ENCODE peak calls at places on chromosomes 11 and 22, in nine cellular contexts. M is right cardiac atrium, N is A549, R is cardiac muscle cell, Z is body of pancreas, Q is psoas muscle, V is cardiac fibroblast, G is brain microvascular endothelial cell, D is K562. L is an unnamed sample.

GRCh38 chr11:13354335-13354734 is 76.7 kb downstream of the BMAL1 start:
- DNase-seq in M (no peak), N (peak), R (peak), Z (no peak), Q (no peak), V (peak), G (no peak), D (peak), L (no peak)

GRCh38 chr11:58731819-58732218 is at the start of gene GLYAT:
- DNase-seq in M (no peak), N (no peak), R (no peak), Z (no peak), Q (no peak), V (no peak), G (no peak), D (no peak), L (no peak)

GRCh38 chr11:65116370-65117205 is 913 bp downstream of the ZNHIT2 start:
- DNase-seq in M (peak), N (peak), R (peak), Z (peak), Q (no peak), V (peak), G (no peak), D (no peak), L (no peak)

GRCh38 chr11:130413383-130414106 is 14.9 kb downstream of the ADAMTS8 start:
- DNase-seq in M (no peak), N (peak), R (no peak), Z (no peak), Q (peak), V (peak), G (peak), D (no peak), L (no peak)

GRCh38 chr11:1538153-1538552 is 33.9 kb downstream of the DUSP8 start:
- DNase-seq in M (no peak), N (no peak), R (no peak), Z (no peak), Q (no peak), V (no peak), G (no peak), D (no peak), L (no peak)

GRCh38 chr22:30212363-30212995 is 34.1 kb downstream of the LIF start:
- DNase-seq in M (peak), N (peak), R (no peak), Z (peak), Q (peak), V (peak), G (peak), D (peak), L (no peak)

GRCh38 chr22:39315389-39315788 is 4.0 kb downstream of the RPL3 start:
- DNase-seq in M (peak), N (no peak), R (no peak), Z (no peak), Q (no peak), V (peak), G (no peak), D (no peak), L (no peak)

GRCh38 chr11:47233989-47234668 is 14.5 kb downstream of the ACP2 start:
- DNase-seq in M (peak), N (peak), R (no peak), Z (peak), Q (peak), V (peak), G (peak), D (peak), L (no peak)

GRCh38 chr11:47617417-47617809 is 23.2 kb upstream of the C1QTNF4 start:
- DNase-seq in M (no peak), N (no peak), R (no peak), Z (no peak), Q (no peak), V (peak), G (peak), D (no peak), L (no peak)

GRCh38 chr22:31080848-31081649 is at the start of gene SMTN:
- DNase-seq in M (peak), N (peak), R (peak), Z (peak), Q (peak), V (peak), G (peak), D (peak), L (no peak)

GRCh38 chr22:50507421-50507990 is at the start of gene LMF2:
- DNase-seq in M (peak), N (no peak), R (peak), Z (peak), Q (peak), V (no peak), G (peak), D (no peak), L (no peak)

GRCh38 chr11:73468590-73469161 is 92.5 kb downstream of the RELT start:
- DNase-seq in M (no peak), N (no peak), R (no peak), Z (no peak), Q (no peak), V (no peak), G (no peak), D (no peak), L (no peak)

GRCh38 chr11:30406978-30407762 is 84.3 kb downstream of the ARL14EP start:
- DNase-seq in M (peak), N (no peak), R (no peak), Z (no peak), Q (no peak), V (no peak), G (no peak), D (no peak), L (no peak)

GRCh38 chr11:126163779-126164178 is 47.7 kb downstream of the RPUSD4 start:
- DNase-seq in M (no peak), N (no peak), R (no peak), Z (no peak), Q (no peak), V (no peak), G (no peak), D (no peak), L (no peak)

GRCh38 chr11:73838443-73839122 is 38.1 kb downstream of the COA4 start:
- DNase-seq in M (no peak), N (no peak), R (peak), Z (no peak), Q (no peak), V (peak), G (peak), D (no peak), L (no peak)

GRCh38 chr11:4071828-4072421 is 22.7 kb upstream of the RRM1 start:
- DNase-seq in M (no peak), N (no peak), R (peak), Z (no peak), Q (no peak), V (no peak), G (no peak), D (no peak), L (no peak)

GRCh38 chr11:45045692-45046471 is 95.2 kb upstream of the TP53I11 start:
- DNase-seq in M (peak), N (peak), R (no peak), Z (peak), Q (peak), V (peak), G (peak), D (no peak), L (no peak)

GRCh38 chr11:106088896-106089295 is 11.4 kb downstream of the AASDHPPT start:
- DNase-seq in M (no peak), N (no peak), R (no peak), Z (no peak), Q (no peak), V (peak), G (peak), D (no peak), L (no peak)

GRCh38 chr11:30016588-30017363 is at the start of gene KCNA4:
- DNase-seq in M (peak), N (peak), R (peak), Z (peak), Q (no peak), V (peak), G (no peak), D (peak), L (no peak)

GRCh38 chr11:59216654-59217640 is 4.2 kb upstream of the MPEG1 start:
- DNase-seq in M (peak), N (no peak), R (no peak), Z (peak), Q (no peak), V (peak), G (no peak), D (no peak), L (no peak)

GRCh38 chr11:25838918-25839611 is 492.9 kb upstream of the ANO3 start:
- DNase-seq in M (no peak), N (no peak), R (no peak), Z (no peak), Q (no peak), V (no peak), G (no peak), D (no peak), L (no peak)

GRCh38 chr11:80320226-80320625 is 879.4 kb upstream of the TENM4 start:
- DNase-seq in M (no peak), N (no peak), R (no peak), Z (no peak), Q (no peak), V (no peak), G (no peak), D (no peak), L (no peak)

GRCh38 chr11:71432761-71433647 is 15.2 kb downstream of the DHCR7 start:
- DNase-seq in M (peak), N (no peak), R (no peak), Z (no peak), Q (no peak), V (no peak), G (no peak), D (no peak), L (no peak)

GRCh38 chr11:56122073-56122472 is at the start of gene OR8H3:
- DNase-seq in M (no peak), N (no peak), R (no peak), Z (no peak), Q (no peak), V (no peak), G (no peak), D (no peak), L (no peak)

GRCh38 chr11:9203715-9204311 is 61.3 kb downstream of the DENND5A start:
- DNase-seq in M (no peak), N (peak), R (peak), Z (no peak), Q (no peak), V (no peak), G (no peak), D (no peak), L (no peak)

GRCh38 chr11:127017482-127017881 is 16.9 kb upstream of the KIRREL3 start:
- DNase-seq in M (no peak), N (peak), R (peak), Z (no peak), Q (no peak), V (peak), G (peak), D (peak), L (no peak)

GRCh38 chr11:3198815-3199214 is 19.8 kb downstream of the MRGPRG start:
- DNase-seq in M (no peak), N (no peak), R (no peak), Z (no peak), Q (peak), V (no peak), G (no peak), D (no peak), L (no peak)

GRCh38 chr22:35589071-35589735 is 27.9 kb downstream of the MB start:
- DNase-seq in M (no peak), N (peak), R (no peak), Z (no peak), Q (peak), V (peak), G (peak), D (peak), L (no peak)

GRCh38 chr11:14638561-14638960 is 5.0 kb upstream of the PDE3B start:
- DNase-seq in M (peak), N (no peak), R (no peak), Z (peak), Q (no peak), V (peak), G (no peak), D (no peak), L (no peak)

GRCh38 chr11:67178878-67179277 is 59.8 kb downstream of the KDM2A start:
- DNase-seq in M (no peak), N (no peak), R (no peak), Z (no peak), Q (no peak), V (no peak), G (no peak), D (no peak), L (no peak)

GRCh38 chr11:18100926-18101656 is 4.8 kb downstream of the SAAL1 start:
- DNase-seq in M (no peak), N (peak), R (no peak), Z (no peak), Q (no peak), V (no peak), G (no peak), D (no peak), L (no peak)

GRCh38 chr11:43341159-43341558 is 17.6 kb upstream of the TTC17 start:
- DNase-seq in M (no peak), N (no peak), R (no peak), Z (no peak), Q (no peak), V (no peak), G (no peak), D (no peak), L (no peak)
- H3K4me3 ChIP-seq in M (no peak), N (no peak), R (no peak), Z (no peak), Q (no peak), V (no peak), G (no peak), D (no peak), L (no peak)

DNA sequence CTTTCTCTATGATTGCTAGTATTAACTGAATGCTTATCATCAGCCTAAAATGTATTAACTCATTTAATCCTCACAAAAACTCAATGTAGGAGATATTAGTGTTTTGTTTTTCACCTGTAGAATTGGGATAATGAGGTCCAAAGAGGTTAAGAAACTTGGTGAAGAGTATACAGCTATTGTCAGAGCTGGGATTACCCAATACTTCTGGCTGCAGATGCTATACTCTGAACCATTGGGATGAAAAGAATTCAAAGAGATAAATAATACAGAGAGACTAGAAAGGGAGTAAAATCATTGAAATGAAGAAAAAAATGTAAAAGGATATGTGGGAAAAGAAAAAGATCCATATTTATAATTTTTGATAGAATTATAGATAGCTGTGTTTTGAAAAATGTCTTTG is 137.1 kb downstream of the TRPC6 start:
- DNase-seq in M (no peak), N (no peak), R (no peak), Z (no peak), Q (no peak), V (peak), G (no peak), D (no peak), L (no peak)
- H3K4me3 ChIP-seq in M (no peak), N (no peak), R (no peak), Z (no peak), Q (no peak), V (no peak), G (no peak), D (no peak), L (no peak)

GRCh38 chr11:92965196-92965595 is 4.3 kb upstream of the MTNR1B start:
- DNase-seq in M (no peak), N (no peak), R (no peak), Z (no peak), Q (no peak), V (no peak), G (no peak), D (no peak), L (no peak)

GRCh38 chr11:92967178-92967577 is 2.3 kb upstream of the MTNR1B start:
- DNase-seq in M (no peak), N (no peak), R (no peak), Z (no peak), Q (no peak), V (no peak), G (no peak), D (no peak), L (no peak)

GRCh38 chr11:92969634-92970347 is at the start of gene MTNR1B:
- DNase-seq in M (no peak), N (no peak), R (peak), Z (peak), Q (no peak), V (no peak), G (no peak), D (no peak), L (no peak)

GRCh38 chr11:92972248-92972647 is 2.8 kb downstream of the MTNR1B start:
- DNase-seq in M (no peak), N (no peak), R (no peak), Z (no peak), Q (no peak), V (no peak), G (no peak), D (peak), L (no peak)

GRCh38 chr11:92969293-92969633 is 188 bp upstream of the MTNR1B start:
- DNase-seq in M (no peak), N (no peak), R (no peak), Z (no peak), Q (no peak), V (no peak), G (no peak), D (no peak), L (no peak)
- H3K4me3 ChIP-seq in M (no peak), N (no peak), R (peak), Z (no peak), Q (no peak), V (no peak), G (no peak), D (no peak), L (no peak)

DNA sequence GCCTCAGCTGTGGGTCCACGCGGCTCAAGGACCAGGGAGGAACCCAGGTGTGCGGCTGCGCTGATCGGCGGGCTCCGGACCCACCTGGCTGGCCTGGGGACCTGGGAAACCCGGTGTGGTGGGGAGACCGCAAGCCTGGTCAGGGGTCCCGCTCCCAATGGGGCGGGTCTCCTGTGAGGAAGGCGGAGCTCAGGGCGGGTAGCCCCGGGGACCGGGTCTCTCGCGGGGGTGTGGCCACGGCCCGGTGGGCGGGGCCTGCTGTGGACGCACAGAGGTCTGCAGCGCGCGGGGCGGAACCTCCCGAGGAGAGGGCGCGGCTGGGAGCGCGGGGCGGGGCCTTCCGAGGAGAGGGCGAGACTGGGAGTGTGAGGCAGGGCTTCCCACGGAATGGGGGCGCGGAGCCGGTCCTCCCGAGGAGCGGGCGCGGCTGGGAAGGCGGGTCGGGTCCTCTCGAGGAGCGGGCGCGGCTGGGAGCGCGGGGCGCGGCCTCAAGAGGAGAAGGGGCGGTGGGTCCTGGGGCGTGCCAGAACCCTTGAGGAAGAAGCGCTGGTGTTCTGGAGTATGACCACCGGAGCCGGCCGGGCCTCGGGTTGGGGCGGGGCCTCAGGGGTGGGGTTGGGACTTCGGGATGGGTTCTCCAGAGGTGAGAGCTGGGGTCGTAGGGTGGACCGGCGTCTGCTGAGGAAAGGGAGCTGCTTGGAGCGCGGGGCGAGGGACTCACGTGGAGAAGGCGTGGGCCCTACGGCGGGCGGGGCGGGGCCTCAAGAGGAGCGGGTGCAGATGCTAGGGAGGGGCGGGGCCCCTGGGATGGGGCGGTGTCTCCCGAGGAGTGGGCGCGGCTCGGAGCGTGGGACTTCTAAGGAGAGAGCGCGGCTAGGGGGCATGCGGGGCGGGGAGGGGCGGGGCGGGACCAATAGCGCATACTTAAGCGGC is 20.8 kb downstream of the DGCR6L start:
- DNase-seq in M (peak), N (peak), R (peak), Z (peak), Q (peak), V (peak), G (peak), D (peak), L (peak)
- H3K4me3 ChIP-seq in M (peak), N (peak), R (peak), Z (peak), Q (peak), V (peak), G (peak), D (peak), L (peak)

GRCh38 chr22:27761652-27762051 is 39.9 kb downstream of the MN1 start:
- DNase-seq in M (no peak), N (no peak), R (no peak), Z (no peak), Q (no peak), V (no peak), G (no peak), D (no peak), L (no peak)
- H3K4me3 ChIP-seq in M (no peak), N (no peak), R (no peak), Z (no peak), Q (no peak), V (no peak), G (no peak), D (no peak), L (no peak)

DNA sequence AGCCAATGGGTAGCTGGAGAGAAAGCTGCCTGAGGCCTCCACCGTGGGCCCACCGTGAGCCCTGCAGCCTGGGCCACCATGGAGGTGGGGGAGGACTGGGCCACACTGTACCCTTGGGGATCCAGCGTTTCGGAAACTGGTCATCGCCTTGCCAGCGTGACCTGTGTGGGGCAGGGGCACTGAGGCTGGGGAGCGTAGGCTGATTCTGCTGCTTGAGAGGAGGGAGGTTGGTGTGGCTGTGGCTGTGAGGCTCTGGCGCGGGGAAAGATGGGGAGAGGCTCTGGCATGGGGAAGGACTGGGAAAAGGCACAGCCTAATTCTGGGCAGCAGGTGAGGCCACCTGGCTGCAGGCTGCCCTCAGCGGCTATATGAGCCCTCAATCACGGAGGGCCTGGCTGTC is 12.6 kb upstream of the TTLL12 start:
- DNase-seq in M (peak), N (no peak), R (no peak), Z (no peak), Q (no peak), V (no peak), G (no peak), D (no peak), L (no peak)
- H3K4me3 ChIP-seq in M (no peak), N (no peak), R (no peak), Z (no peak), Q (no peak), V (no peak), G (no peak), D (no peak), L (no peak)

DNA sequence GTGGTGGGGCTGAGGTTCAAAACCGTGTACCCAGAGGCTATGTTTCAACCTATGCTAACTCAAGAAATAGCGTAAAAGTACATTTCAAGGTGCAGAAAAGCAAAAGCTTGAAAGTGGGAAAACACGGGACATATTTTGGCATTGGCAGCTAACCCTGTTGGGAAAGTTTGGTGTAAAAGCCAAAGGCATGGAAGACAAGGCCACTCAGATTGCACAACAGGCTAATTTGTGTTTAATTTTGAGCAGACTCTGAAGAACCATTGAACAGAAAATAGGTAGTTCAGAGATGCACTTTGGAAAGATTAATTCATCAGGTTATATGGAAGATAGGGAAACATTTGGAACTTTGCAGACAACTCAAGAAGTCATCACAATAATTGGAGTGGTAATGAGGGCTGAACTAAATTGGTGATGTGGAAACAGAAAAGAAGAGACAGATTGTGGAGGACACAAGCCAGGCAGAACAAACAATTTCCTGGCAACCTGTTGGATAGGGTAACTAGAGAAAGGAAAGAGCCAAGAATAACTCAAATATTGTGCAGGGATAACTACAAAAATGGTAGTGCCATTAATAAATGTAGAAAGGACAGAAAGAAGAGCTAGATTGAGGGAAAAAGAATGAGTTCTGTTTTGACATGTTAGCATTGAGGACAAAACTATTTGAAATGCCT is 140.5 kb upstream of the PGR start:
- DNase-seq in M (no peak), N (no peak), R (no peak), Z (no peak), Q (no peak), V (no peak), G (no peak), D (no peak), L (no peak)
- H3K4me3 ChIP-seq in M (no peak), N (no peak), R (no peak), Z (no peak), Q (no peak), V (no peak), G (no peak), D (no peak), L (no peak)

L was measured in thoracic aorta.